ENCODE peak calls at places on chromosomes 5 and 9, in nine cellular contexts. V is A549; J is BE2C; P is colonic mucosa; C is CD8-positive, alpha-beta memory T cell; E is pancreas; Q is upper lobe of right lung; Y is heart right ventricle; B is mucosa of descending colon. X is an unnamed sample. For H3K4me1, the result is how much of the 10 kb centered on the place peaks cover.

GRCh38 chr5:151571270-151572173 is 19.6 kb downstream of the FAT2 start:
- DNase-seq in Y (no peak), P (no peak), E (no peak), Q (no peak), B (no peak), J (no peak), V (no peak), C (no peak), X (no peak)

GRCh38 chr5:96427823-96428222 is 5.2 kb downstream of the PCSK1 start:
- DNase-seq in B (no peak), J (no peak), Y (no peak), P (no peak), C (no peak), Q (no peak), V (no peak), E (no peak), X (peak)

GRCh38 chr9:100465765-100466164 is 7.2 kb upstream of the TMEFF1 start:
- DNase-seq in V (no peak), P (no peak), C (no peak), J (no peak), B (no peak), Q (no peak), E (no peak), Y (no peak), X (no peak)

GRCh38 chr5:157575096-157575872 is at the start of gene ADAM19:
- DNase-seq in Y (peak), B (peak), Q (peak), E (no peak), J (peak), C (peak), P (no peak), V (peak), X (peak)

GRCh38 chr9:87382902-87383301 is 114.8 kb upstream of the DAPK1 start:
- DNase-seq in Y (no peak), V (no peak), C (no peak), Q (no peak), E (no peak), B (no peak), P (no peak), J (no peak), X (no peak)

GRCh38 chr5:93054424-93055165 is 526.4 kb downstream of the NR2F1-AS1 start:
- DNase-seq in J (no peak), Y (no peak), B (no peak), Q (no peak), E (no peak), P (no peak), C (no peak), V (no peak), X (no peak)

GRCh38 chr9:134163374-134164196 is 779 bp downstream of the RNU6ATAC start:
- DNase-seq in B (peak), C (peak), V (no peak), P (peak), Y (peak), Q (peak), J (no peak), E (peak), X (peak)

GRCh38 chr5:29990681-29991080 is 1202.8 kb upstream of the CDH6 start:
- DNase-seq in Q (no peak), C (no peak), E (no peak), B (no peak), V (no peak), J (no peak), Y (no peak), P (no peak), X (no peak)

GRCh38 chr5:12672141-12672540 is 767.9 kb upstream of the CTNND2 start:
- DNase-seq in V (no peak), B (no peak), Y (no peak), P (no peak), E (no peak), J (no peak), C (no peak), Q (no peak), X (no peak)

GRCh38 chr9:79447760-79448159 is 124.0 kb upstream of the TLE4 start:
- DNase-seq in Y (no peak), C (no peak), E (no peak), P (no peak), V (no peak), B (no peak), Q (no peak), J (no peak), X (no peak)

GRCh38 chr5:99033014-99033931 is 104.5 kb upstream of the CHD1 start:
- DNase-seq in Y (no peak), J (no peak), P (no peak), B (no peak), V (no peak), Q (no peak), C (no peak), E (no peak), X (no peak)

GRCh38 chr5:51495672-51496071 is 112.4 kb downstream of the ISL1 start:
- DNase-seq in E (no peak), B (no peak), P (no peak), Q (no peak), V (no peak), Y (no peak), J (no peak), C (no peak), X (no peak)

GRCh38 chr9:75500479-75500878 is 390.0 kb upstream of the PCSK5 start:
- DNase-seq in B (no peak), Y (no peak), C (no peak), P (no peak), V (no peak), J (no peak), Q (no peak), E (no peak), X (no peak)

GRCh38 chr5:107542428-107542827 is 128.3 kb downstream of the EFNA5 start:
- DNase-seq in P (peak), V (peak), Y (peak), Q (peak), C (no peak), B (no peak), J (peak), E (peak), X (peak)
- H3K4me3 ChIP-seq in P (no peak), V (peak), Y (no peak), Q (no peak), C (no peak), B (no peak), J (peak), E (no peak), X (no peak)

GRCh38 chr5:116559239-116559638 is 15.4 kb downstream of the SEMA6A start:
- DNase-seq in C (no peak), P (no peak), B (no peak), J (no peak), V (no peak), Y (no peak), Q (no peak), E (no peak), X (no peak)
- H3K4me1 ChIP-seq in C (under half), P (under half), B (under half), J (under half), V (under half), Y (under half), Q (under half), E (under half), X (under half)

GRCh38 chr5:6108981-6109595 is 269.3 kb downstream of the MED10 start:
- DNase-seq in E (no peak), Q (no peak), Y (no peak), C (no peak), J (no peak), P (no peak), B (no peak), V (no peak), X (no peak)
- H3K4me3 ChIP-seq in E (no peak), Q (no peak), Y (no peak), C (no peak), J (no peak), P (no peak), B (no peak), V (no peak), X (no peak)

GRCh38 chr5:159416438-159416837 is 86.2 kb upstream of the IL12B start:
- DNase-seq in E (no peak), P (no peak), C (no peak), Y (no peak), Q (no peak), J (no peak), B (no peak), V (no peak), X (no peak)
- H3K4me1 ChIP-seq in E (under half), P (under half), C (under half), Y (under half), Q (under half), J (under half), B (under half), V (under half), X (under half)

DNA sequence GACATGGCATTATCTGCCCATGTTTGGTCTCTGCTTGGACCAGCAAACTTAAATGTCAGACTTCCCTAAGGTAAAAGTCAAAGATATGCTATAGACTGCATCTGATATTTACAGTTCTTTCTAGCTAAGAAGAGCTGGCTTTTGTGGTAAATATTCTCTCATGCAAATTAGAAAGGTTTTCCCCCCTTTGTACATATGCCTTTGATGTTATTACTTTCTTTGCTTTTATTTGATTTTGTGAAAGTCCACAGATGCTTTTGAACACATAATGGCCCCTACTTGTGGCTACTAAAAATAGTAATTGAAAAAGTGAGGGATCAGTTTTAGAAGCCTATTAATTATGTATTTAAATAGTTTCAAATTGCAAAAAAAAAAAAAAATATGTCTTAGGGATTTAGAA is 104.2 kb downstream of the SV2C start:
- DNase-seq in E (no peak), P (no peak), Q (no peak), Y (no peak), C (no peak), J (no peak), V (no peak), B (no peak), X (no peak)
- H3K4me3 ChIP-seq in E (no peak), P (no peak), Q (no peak), Y (no peak), C (no peak), J (no peak), V (no peak), B (no peak), X (no peak)

X was measured in Caco-2.